ENCODE peak calls at places on chromosome 22, in five cellular contexts. J, L, G, E and R are unnamed samples.

GRCh38 chr22:20437253-20438065 is at the start of gene SCARF2:
- DNase-seq in J (no peak), L (no peak), G (peak), E (no peak), R (peak)

GRCh38 chr22:25828422-25828821 is 86.4 kb downstream of the MYO18B start:
- DNase-seq in J (no peak), L (no peak), G (no peak), E (no peak), R (no peak)

GRCh38 chr22:23580586-23581251 is 629 bp upstream of the IGLL1 start:
- DNase-seq in J (no peak), L (no peak), G (no peak), E (no peak), R (no peak)

GRCh38 chr22:26548984-26549383 is 36.7 kb upstream of the TFIP11 start:
- DNase-seq in J (no peak), L (no peak), G (no peak), E (no peak), R (no peak)

GRCh38 chr22:31276426-31277167 is 15.7 kb downstream of the PIK3IP1 start:
- DNase-seq in J (no peak), L (no peak), G (no peak), E (no peak), R (no peak)

GRCh38 chr22:36104435-36104834 is 56.1 kb downstream of the APOL3 start:
- DNase-seq in J (no peak), L (no peak), G (no peak), E (no peak), R (no peak)

GRCh38 chr22:49936973-49937757 is 18.7 kb downstream of the CRELD2 start:
- DNase-seq in J (no peak), L (no peak), G (no peak), E (no peak), R (no peak)

GRCh38 chr22:30574095-30574981 is at the start of gene GAL3ST1:
- DNase-seq in J (no peak), L (no peak), G (no peak), E (no peak), R (peak)

GRCh38 chr22:32473388-32473952 is 1.1 kb upstream of the FBXO7 start:
- DNase-seq in J (peak), L (no peak), G (peak), E (peak), R (peak)

GRCh38 chr22:30856699-30857098 is 111.9 kb downstream of the MORC2 start:
- DNase-seq in J (no peak), L (no peak), G (no peak), E (no peak), R (peak)

GRCh38 chr22:46696225-46696518 is 41.9 kb downstream of the CERK start:
- DNase-seq in J (no peak), L (no peak), G (no peak), E (no peak), R (no peak)

GRCh38 chr22:35746946-35747703 is 29.5 kb downstream of the APOL5 start:
- DNase-seq in J (no peak), L (no peak), G (no peak), E (no peak), R (no peak)

GRCh38 chr22:44462246-44463015 is 35.6 kb downstream of the RTL6 start:
- DNase-seq in J (no peak), L (no peak), G (no peak), E (no peak), R (no peak)

GRCh38 chr22:31179345-31179744 is 19.4 kb downstream of the RNF185 start:
- DNase-seq in J (no peak), L (no peak), G (peak), E (no peak), R (no peak)

GRCh38 chr22:22200569-22201184 is 43.9 kb upstream of the VPREB1 start:
- DNase-seq in J (no peak), L (no peak), G (no peak), E (no peak), R (no peak)

GRCh38 chr22:44392446-44392921 is 79.7 kb upstream of the SHISAL1 start:
- DNase-seq in J (no peak), L (no peak), G (no peak), E (no peak), R (no peak)

GRCh38 chr22:20547029-20547428 is 39.6 kb downstream of the MED15 start:
- DNase-seq in J (no peak), L (no peak), G (no peak), E (no peak), R (no peak)

GRCh38 chr22:24178021-24178431 is 3.3 kb upstream of the SUSD2 start:
- DNase-seq in J (no peak), L (no peak), G (no peak), E (no peak), R (no peak)

GRCh38 chr22:19196841-19197612 is 18.5 kb upstream of the SLC25A1 start:
- DNase-seq in J (no peak), L (no peak), G (no peak), E (no peak), R (no peak)

GRCh38 chr22:50175921-50176849 is 5.7 kb downstream of the PANX2 start:
- DNase-seq in J (no peak), L (no peak), G (no peak), E (no peak), R (no peak)

GRCh38 chr22:20118572-20119020 is 1.6 kb upstream of the TRMT2A start:
- DNase-seq in J (no peak), L (no peak), G (no peak), E (no peak), R (no peak)

GRCh38 chr22:49367016-49367697 is 460.5 kb downstream of the BRD1 start:
- DNase-seq in J (no peak), L (no peak), G (no peak), E (no peak), R (no peak)

GRCh38 chr22:42357634-42358296 is 74.4 kb downstream of the NFAM1 start:
- DNase-seq in J (no peak), L (no peak), G (no peak), E (no peak), R (no peak)

GRCh38 chr22:20429254-20430100 is 8.1 kb downstream of the SCARF2 start:
- DNase-seq in J (no peak), L (peak), G (no peak), E (no peak), R (peak)

GRCh38 chr22:31102441-31103081 is 4.8 kb downstream of the SELENOM start:
- DNase-seq in J (peak), L (no peak), G (peak), E (peak), R (no peak)

GRCh38 chr22:38086001-38086845 is 2.2 kb upstream of the SLC16A8 start:
- DNase-seq in J (no peak), L (no peak), G (no peak), E (no peak), R (no peak)

GRCh38 chr22:49193901-49194465 is 633.7 kb downstream of the BRD1 start:
- DNase-seq in J (no peak), L (no peak), G (no peak), E (no peak), R (no peak)

GRCh38 chr22:42960146-42960509 is 54.8 kb downstream of the PACSIN2 start:
- DNase-seq in J (no peak), L (no peak), G (no peak), E (no peak), R (no peak)

GRCh38 chr22:44455963-44456358 is 42.1 kb downstream of the RTL6 start:
- DNase-seq in J (no peak), L (no peak), G (no peak), E (no peak), R (no peak)

GRCh38 chr22:35218079-35218478 is 39.2 kb upstream of the HMGXB4 start:
- DNase-seq in J (no peak), L (no peak), G (no peak), E (no peak), R (no peak)

GRCh38 chr22:28930357-28931007 is 47.1 kb downstream of the ZNRF3 start:
- DNase-seq in J (no peak), L (no peak), G (no peak), E (peak), R (no peak)

GRCh38 chr22:38872831-38873248 is 824 bp upstream of the CBX6 start:
- DNase-seq in J (peak), L (no peak), G (no peak), E (no peak), R (no peak)

GRCh38 chr22:36507518-36508010 is 724 bp upstream of the FOXRED2 start:
- DNase-seq in J (no peak), L (no peak), G (no peak), E (no peak), R (no peak)

GRCh38 chr22:36671398-36671797 is 32.2 kb downstream of the CACNG2 start:
- DNase-seq in J (no peak), L (no peak), G (no peak), E (no peak), R (no peak)

GRCh38 chr22:37279469-37279868 is 2.8 kb upstream of the CYTH4 start:
- DNase-seq in J (no peak), L (no peak), G (no peak), E (no peak), R (no peak)

GRCh38 chr22:32237905-32238304 is 17.2 kb downstream of the SLC5A4 start:
- DNase-seq in J (no peak), L (no peak), G (no peak), E (no peak), R (no peak)

GRCh38 chr22:41844036-41844435 is 11.1 kb downstream of the SREBF2 start:
- DNase-seq in J (no peak), L (no peak), G (no peak), E (no peak), R (no peak)

GRCh38 chr22:38570841-38571364 is 920 bp upstream of the DMC1 start:
- DNase-seq in J (peak), L (no peak), G (no peak), E (no peak), R (peak)

GRCh38 chr22:41603873-41604332 is 14.3 kb upstream of the PMM1 start:
- DNase-seq in J (no peak), L (peak), G (no peak), E (no peak), R (peak)